ENCODE peak calls at places on chromosomes 12 and 14, in five cellular contexts. W is endodermal cell; V is CD8-positive, alpha-beta T cell; C is astrocyte of the spinal cord; P is fibroblast of lung. I is an unnamed sample.

GRCh38 chr12:47080725-47081502 is 1.2 kb upstream of the AMIGO2 start:
- DNase-seq in C (peak), V (no peak), W (peak), P (peak), I (peak)

GRCh38 chr12:106301611-106302321 is 767 bp upstream of the TCP11L2 start:
- DNase-seq in P (peak), V (peak), C (peak), W (peak), I (peak)

GRCh38 chr12:8950287-8950574 is 786 bp upstream of the M6PR start:
- DNase-seq in C (no peak), P (no peak), V (no peak), W (no peak), I (no peak)

GRCh38 chr12:128250091-128250490 is 16.9 kb upstream of the TMEM132C start:
- DNase-seq in V (no peak), P (no peak), W (no peak), C (no peak), I (no peak)

GRCh38 chr12:122172262-122172939 is 1.6 kb downstream of the IL31 start:
- DNase-seq in W (no peak), P (no peak), V (no peak), C (no peak), I (no peak)

GRCh38 chr12:113228394-113229028 is 7.2 kb downstream of the TPCN1 start:
- DNase-seq in V (no peak), P (no peak), W (no peak), C (no peak), I (no peak)

GRCh38 chr12:52160200-52160599 is 31.6 kb downstream of the KRT80 start:
- DNase-seq in V (no peak), W (no peak), C (no peak), P (no peak), I (no peak)

GRCh38 chr14:39015360-39015961 is 87.6 kb downstream of the SEC23A start:
- DNase-seq in P (peak), V (no peak), C (peak), W (no peak), I (peak)

GRCh38 chr12:110809149-110809548 is 37.6 kb upstream of the CCDC63 start:
- DNase-seq in W (no peak), C (no peak), V (no peak), P (no peak), I (no peak)

GRCh38 chr12:51262758-51263177 is 7.4 kb downstream of the SMAGP start:
- DNase-seq in C (peak), W (peak), P (peak), V (peak), I (no peak)

GRCh38 chr12:120376890-120377572 is 8.1 kb upstream of the MSI1 start:
- DNase-seq in V (no peak), C (no peak), W (no peak), P (no peak), I (no peak)

GRCh38 chr12:106883421-106883820 is 72.3 kb upstream of the TMEM263 start:
- DNase-seq in V (no peak), P (peak), W (no peak), C (peak), I (no peak)

GRCh38 chr12:123924539-123924938 is 48.1 kb downstream of the CCDC92 start:
- DNase-seq in C (no peak), P (no peak), V (no peak), W (no peak), I (no peak)

GRCh38 chr12:29944269-29945000 is 160.7 kb upstream of the TMTC1 start:
- DNase-seq in P (peak), V (no peak), C (no peak), W (no peak), I (no peak)

GRCh38 chr14:64303471-64303917 is 9.3 kb upstream of the ESR2 start:
- DNase-seq in V (no peak), C (peak), W (peak), P (peak), I (peak)

GRCh38 chr14:51396222-51396815 is 156.3 kb downstream of the TMX1 start:
- DNase-seq in P (peak), C (peak), W (no peak), V (no peak), I (no peak)

GRCh38 chr14:23094666-23095195 is at the start of gene ACIN1:
- DNase-seq in C (peak), W (peak), P (peak), V (peak), I (peak)

GRCh38 chr12:3996322-3996721 is 123.1 kb upstream of the PARP11 start:
- DNase-seq in V (no peak), C (no peak), W (peak), P (no peak), I (no peak)

GRCh38 chr14:36690301-36691020 is 28.8 kb downstream of the PAX9 start:
- DNase-seq in W (no peak), C (no peak), P (no peak), V (no peak), I (no peak)

GRCh38 chr12:46547421-46548340 is 175.1 kb upstream of the SLC38A2 start:
- DNase-seq in P (no peak), C (no peak), W (no peak), V (no peak), I (no peak)

GRCh38 chr12:11832100-11832499 is 182.6 kb downstream of the ETV6 start:
- DNase-seq in V (no peak), C (no peak), W (no peak), P (no peak), I (no peak)

GRCh38 chr12:83559650-83560049 is 872.9 kb downstream of the TMTC2 start:
- DNase-seq in C (no peak), P (no peak), V (no peak), W (no peak), I (no peak)

GRCh38 chr12:111359231-111359913 is 9.5 kb downstream of the PHETA1 start:
- DNase-seq in W (no peak), P (no peak), V (no peak), C (no peak), I (no peak)

GRCh38 chr14:39568809-39569538 is 136.7 kb upstream of the FBXO33 start:
- DNase-seq in C (no peak), V (no peak), W (no peak), P (no peak), I (peak)

GRCh38 chr14:100325231-100325632 is 2.1 kb downstream of the SLC25A47 start:
- DNase-seq in W (peak), V (no peak), C (no peak), P (no peak), I (no peak)

GRCh38 chr14:61421212-61421923 is 100.0 kb downstream of the PRKCH start:
- DNase-seq in W (peak), V (no peak), C (no peak), P (peak), I (no peak)

GRCh38 chr14:36451346-36452065 is 68.5 kb downstream of the NKX2-1 start:
- DNase-seq in V (no peak), W (no peak), P (no peak), C (no peak), I (no peak)

GRCh38 chr12:54463034-54463433 is 10.4 kb downstream of the GTSF1 start:
- DNase-seq in V (no peak), W (no peak), P (peak), C (peak), I (no peak)

GRCh38 chr14:32552766-32553165 is 223.7 kb downstream of the AKAP6 start:
- DNase-seq in P (no peak), V (no peak), C (no peak), W (no peak), I (no peak)

GRCh38 chr12:11884661-11885060 is 186.1 kb upstream of the BCL2L14 start:
- DNase-seq in V (no peak), W (no peak), C (no peak), P (no peak), I (no peak)

GRCh38 chr12:116727261-116727660 is 10.6 kb downstream of the SPRING1 start:
- DNase-seq in W (no peak), P (no peak), C (no peak), V (no peak), I (no peak)
- TF ChIP-seq CTCF in W (no peak), P (no peak), C (no peak), V (no peak), I (no peak)

DNA sequence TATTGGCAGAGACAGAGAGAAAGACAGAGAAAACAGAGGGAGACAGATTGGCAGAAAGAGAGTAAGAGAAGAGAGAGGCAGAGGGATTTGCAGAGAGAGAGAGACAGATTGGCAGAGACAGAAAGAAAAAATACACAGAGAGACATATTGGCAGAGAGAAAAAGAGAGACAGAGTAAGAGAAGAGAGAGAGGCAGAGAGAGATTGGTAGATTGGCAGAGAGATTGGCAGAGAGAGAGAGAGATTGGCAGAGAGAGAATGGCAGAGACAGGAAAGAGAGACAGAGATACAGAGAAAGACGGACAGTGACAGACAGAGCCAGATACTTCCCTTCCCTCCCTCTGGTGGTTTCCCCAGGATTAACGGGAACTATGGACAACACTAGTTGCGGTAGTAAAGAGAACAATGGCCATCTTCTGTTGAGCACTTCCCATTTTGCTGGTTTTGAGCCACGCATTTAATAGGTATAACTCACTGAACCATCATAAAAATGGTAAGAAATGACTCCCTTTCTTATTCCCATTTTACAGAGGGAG is 2.6 kb upstream of the NOS1 start:
- DNase-seq in V (no peak), P (no peak), C (no peak), W (no peak), I (no peak)
- TF ChIP-seq CTCF in V (no peak), P (no peak), C (no peak), W (peak), I (no peak)

GRCh38 chr14:77124345-77125274 is 17.0 kb downstream of the ZDHHC22 start:
- DNase-seq in C (peak), W (peak), V (peak), P (peak), I (peak)
- TF ChIP-seq CTCF in C (peak), W (peak), V (peak), P (peak), I (peak)

DNA sequence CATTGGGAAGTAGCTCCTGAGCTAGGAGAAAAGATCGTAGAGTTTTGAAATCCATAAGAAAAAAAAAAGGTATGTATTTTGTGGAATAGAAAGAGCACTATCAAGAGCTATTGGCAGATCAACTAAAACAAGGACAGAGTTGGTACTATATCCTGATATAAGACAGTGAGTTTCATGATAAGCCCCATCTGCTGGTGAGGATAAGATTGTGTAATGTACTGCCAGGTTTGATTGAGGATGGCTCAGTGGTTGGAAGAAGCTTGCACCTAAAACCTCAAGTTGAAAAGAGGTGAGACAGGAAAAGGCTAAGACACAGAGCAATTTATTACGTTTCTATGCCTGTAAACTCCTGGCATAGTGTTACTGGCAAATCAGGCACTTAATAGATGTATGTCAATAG is 525.6 kb downstream of the FLRT2 start:
- DNase-seq in V (no peak), W (no peak), C (peak), P (peak), I (no peak)
- TF ChIP-seq CTCF in V (no peak), W (peak), C (peak), P (no peak), I (no peak)

GRCh38 chr12:56645717-56646446 is at the start of gene ATP5F1B:
- DNase-seq in W (peak), P (peak), C (peak), V (peak), I (peak)

GRCh38 chr12:56644654-56645053 is 1.1 kb downstream of the ATP5F1B start:
- DNase-seq in W (no peak), C (peak), V (no peak), P (peak), I (no peak)

DNA sequence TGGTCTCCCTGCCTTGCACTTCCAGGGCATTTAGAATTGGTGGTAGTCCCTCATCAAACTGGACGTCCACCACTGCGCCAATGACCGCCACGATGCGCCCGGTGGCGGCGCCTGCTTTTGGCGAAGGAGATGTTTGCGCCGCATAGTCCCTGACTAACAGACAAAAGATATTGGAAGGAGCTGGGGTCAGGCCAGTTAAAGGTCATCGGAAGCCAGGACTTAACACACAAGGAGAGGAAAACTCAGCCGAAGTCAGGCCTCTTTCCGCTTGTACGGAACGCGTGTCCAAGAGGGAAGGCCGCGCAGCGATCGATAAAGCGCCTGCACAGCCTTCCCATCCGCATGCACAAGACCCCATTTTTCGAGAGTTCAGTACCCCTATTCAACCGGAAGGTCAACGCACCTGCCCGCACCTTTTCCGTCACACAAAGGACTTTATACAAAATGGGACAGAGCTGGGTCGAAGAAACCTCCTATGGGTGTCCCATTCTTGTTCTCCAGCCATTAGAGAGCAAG is 525 bp downstream of the ATP5F1B start:
- DNase-seq in P (peak), C (peak), W (peak), V (no peak), I (no peak)
- TF ChIP-seq CTCF in P (no peak), C (no peak), W (peak), V (no peak), I (no peak)

I was measured in GM20000.